ENCODE peak calls at places on chromosome 6, in seven cellular contexts. U, I, F, G, S, J and H are unnamed samples. For H3K4me1, the result is how much of the 10 kb centered on the place peaks cover.

GRCh38 chr6:103344554-103345163 is 1515.1 kb downstream of the HACE1 start:
- DNase-seq in J (peak), U (no peak), S (no peak), G (no peak), I (no peak), F (no peak), H (no peak)

GRCh38 chr6:47034919-47035318 is 7.2 kb downstream of the ADGRF1 start:
- DNase-seq in U (peak), G (no peak), S (no peak), I (peak), F (no peak), J (no peak), H (peak)

GRCh38 chr6:36177166-36177565 is 19.4 kb upstream of the BRPF3 start:
- DNase-seq in G (no peak), I (no peak), S (no peak), F (no peak), U (no peak), J (no peak), H (no peak)

GRCh38 chr6:70686548-70687133 is 19.0 kb downstream of the SMAP1 start:
- DNase-seq in F (no peak), G (no peak), U (peak), I (peak), S (no peak), J (peak), H (no peak)

GRCh38 chr6:112680076-112680475 is 332.9 kb downstream of the RFPL4B start:
- DNase-seq in I (no peak), U (no peak), F (no peak), S (no peak), G (no peak), J (no peak), H (no peak)

GRCh38 chr6:43078651-43079050 is 2.5 kb downstream of the PTK7 start:
- DNase-seq in U (no peak), I (no peak), J (no peak), F (no peak), S (no peak), G (no peak), H (no peak)

GRCh38 chr6:66189915-66190314 is 482.9 kb upstream of the EYS start:
- DNase-seq in U (no peak), F (no peak), J (peak), G (no peak), S (no peak), I (no peak), H (no peak)

GRCh38 chr6:113859349-113860164 is 2.4 kb downstream of the MARCKS start:
- DNase-seq in J (no peak), G (peak), F (no peak), S (no peak), U (no peak), I (peak), H (no peak)

GRCh38 chr6:35973670-35974222 is 50.7 kb downstream of the SLC26A8 start:
- DNase-seq in G (no peak), S (no peak), I (no peak), F (no peak), U (peak), J (peak), H (no peak)

GRCh38 chr6:74368746-74369145 is 672.7 kb downstream of the CD109 start:
- DNase-seq in U (no peak), J (no peak), S (no peak), I (no peak), F (no peak), G (no peak), H (no peak)

GRCh38 chr6:86030875-86031274 is 388.2 kb upstream of the SYNCRIP start:
- DNase-seq in I (no peak), U (no peak), J (peak), G (no peak), F (no peak), S (no peak), H (no peak)

GRCh38 chr6:143264996-143265734 is 185.3 kb downstream of the ADAT2 start:
- DNase-seq in U (no peak), I (no peak), F (no peak), G (no peak), J (no peak), S (no peak), H (no peak)

GRCh38 chr6:43768983-43769525 is 957 bp upstream of the VEGFA start:
- DNase-seq in S (no peak), G (peak), U (no peak), I (peak), J (no peak), F (no peak), H (no peak)

GRCh38 chr6:1611322-1611571 is 1.5 kb downstream of the FOXC1 start:
- DNase-seq in I (peak), G (no peak), U (no peak), S (no peak), J (no peak), F (no peak), H (no peak)

GRCh38 chr6:37314803-37315515 is 38.8 kb upstream of the RNF8 start:
- DNase-seq in F (no peak), U (no peak), G (peak), S (peak), I (peak), J (peak), H (peak)

GRCh38 chr6:108555399-108556052 is 5.2 kb upstream of the FOXO3 start:
- DNase-seq in S (no peak), U (no peak), J (no peak), G (peak), I (no peak), F (no peak), H (no peak)

GRCh38 chr6:34888874-34889555 is at the start of gene ANKS1A:
- DNase-seq in I (peak), F (peak), G (peak), J (peak), S (peak), U (peak), H (peak)
- H3K4me1 ChIP-seq in I (under half), F (under half), G (under half), J (half or more), S (under half), U (under half), H (under half)

DNA sequence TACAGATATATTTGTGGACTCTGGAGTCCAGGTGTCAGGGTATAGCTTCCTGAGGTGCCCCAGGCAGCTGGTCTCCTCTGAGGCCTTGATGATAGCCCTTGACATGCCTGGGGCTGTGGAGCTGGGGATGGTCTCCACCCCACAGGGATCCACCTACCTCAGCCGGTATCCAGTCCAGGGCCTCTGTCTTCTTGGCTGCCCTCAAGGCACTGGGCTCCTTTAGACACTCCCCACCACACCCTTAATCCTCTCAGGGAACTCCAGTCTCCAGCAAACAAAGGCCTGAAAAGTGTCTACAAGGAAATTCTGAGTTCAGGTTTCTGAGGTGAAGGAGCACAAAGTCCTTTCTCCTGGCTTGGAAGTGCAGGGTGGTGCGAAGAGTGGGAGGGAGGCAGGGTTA is 44.7 kb upstream of the DDR1 start:
- DNase-seq in U (peak), S (no peak), I (no peak), G (no peak), F (no peak), J (no peak), H (no peak)
- H3K4me1 ChIP-seq in U (under half), S (under half), I (under half), G (under half), F (under half), J (under half), H (under half)

GRCh38 chr6:56865081-56865875 is 89.6 kb upstream of the BEND6 start:
- DNase-seq in J (no peak), U (no peak), S (no peak), F (no peak), G (no peak), I (no peak), H (no peak)

GRCh38 chr6:56864171-56864616 is 90.7 kb upstream of the BEND6 start:
- DNase-seq in S (no peak), G (no peak), U (peak), I (no peak), J (no peak), F (no peak), H (no peak)

GRCh38 chr6:56860466-56860865 is 94.4 kb upstream of the BEND6 start:
- DNase-seq in F (no peak), S (no peak), I (no peak), J (no peak), U (peak), G (no peak), H (peak)

GRCh38 chr6:56862415-56863175 is 92.3 kb upstream of the BEND6 start:
- DNase-seq in J (no peak), U (no peak), S (no peak), F (no peak), G (no peak), I (no peak), H (no peak)

DNA sequence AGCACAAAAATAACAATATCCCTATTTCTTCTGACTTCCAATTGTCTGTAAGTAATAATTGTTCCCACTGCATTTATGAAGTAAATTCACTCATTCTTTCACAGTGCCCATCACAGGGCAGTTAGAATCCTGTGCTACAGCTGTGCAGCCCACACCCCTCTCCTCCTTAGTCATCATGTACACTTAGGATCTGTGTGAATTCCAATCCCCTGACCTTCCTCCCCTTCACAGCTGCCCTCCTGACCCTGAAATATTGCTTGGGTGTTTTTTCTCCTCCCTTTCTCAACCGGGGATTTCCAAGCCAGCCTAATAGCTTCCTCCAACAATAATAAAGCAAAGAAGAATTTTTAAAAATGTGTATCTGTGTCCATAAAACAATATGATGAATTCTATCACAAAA is 91.5 kb upstream of the BEND6 start:
- DNase-seq in J (peak), U (peak), S (no peak), G (no peak), I (no peak), F (no peak), H (no peak)
- H3K4me1 ChIP-seq in J (under half), U (half or more), S (under half), G (under half), I (under half), F (under half), H (half or more)

GRCh38 chr6:40804905-40805304 is 217.7 kb upstream of the LRFN2 start:
- DNase-seq in F (no peak), J (no peak), S (no peak), I (peak), G (no peak), U (no peak), H (no peak)
- H3K4me1 ChIP-seq in F (under half), J (under half), S (under half), I (under half), G (under half), U (under half), H (under half)

DNA sequence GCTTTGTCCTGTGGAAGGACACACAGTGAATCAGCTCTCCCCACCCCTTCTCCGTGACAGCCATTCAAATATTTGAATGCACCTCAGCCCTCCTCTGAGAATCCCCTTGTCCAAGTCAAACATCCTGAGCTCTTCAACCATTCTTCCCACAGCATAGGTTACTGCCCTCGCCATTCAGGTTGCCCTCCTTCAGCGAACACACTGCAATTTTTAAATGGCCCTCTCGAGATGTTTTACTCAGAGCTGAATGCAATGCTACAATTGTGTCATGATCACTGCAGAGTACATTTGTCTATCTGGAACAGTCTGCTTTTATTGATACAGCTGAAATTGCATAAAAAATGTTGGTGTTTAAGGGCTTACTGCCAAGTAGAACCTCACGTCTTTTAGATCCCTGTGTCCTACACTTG is 48.9 kb downstream of the SLC2A12 start:
- DNase-seq in G (no peak), I (peak), S (no peak), U (no peak), J (no peak), F (no peak), H (no peak)
- H3K4me1 ChIP-seq in G (under half), I (under half), S (under half), U (under half), J (under half), F (under half), H (under half)

GRCh38 chr6:158860279-158860865 is 41.2 kb upstream of the EZR start:
- DNase-seq in G (no peak), F (no peak), I (no peak), S (no peak), J (no peak), U (no peak), H (no peak)

GRCh38 chr6:158861686-158862381 is 42.7 kb upstream of the EZR start:
- DNase-seq in S (no peak), G (no peak), J (no peak), I (no peak), U (peak), F (no peak), H (no peak)

GRCh38 chr6:158865769-158866168 is 46.6 kb upstream of the EZR start:
- DNase-seq in I (no peak), J (no peak), U (no peak), G (no peak), F (no peak), S (no peak), H (no peak)

GRCh38 chr6:158867381-158868121 is 48.4 kb upstream of the EZR start:
- DNase-seq in S (no peak), F (no peak), U (peak), I (no peak), G (no peak), J (no peak), H (peak)

GRCh38 chr6:158863646-158864045 is 44.5 kb upstream of the EZR start:
- DNase-seq in F (no peak), J (no peak), I (no peak), S (no peak), G (no peak), U (peak), H (no peak)
- H3K4me1 ChIP-seq in F (under half), J (under half), I (under half), S (under half), G (under half), U (half or more), H (half or more)

GRCh38 chr6:168354338-168354737 is 34.8 kb upstream of the DACT2 start:
- DNase-seq in U (no peak), I (no peak), S (no peak), G (no peak), J (no peak), F (no peak), H (no peak)
- H3K4me1 ChIP-seq in U (under half), I (under half), S (under half), G (under half), J (under half), F (under half), H (under half)

GRCh38 chr6:150301871-150302800 is 66.7 kb upstream of the IYD start:
- DNase-seq in F (no peak), I (no peak), J (peak), U (peak), S (no peak), G (no peak), H (peak)
- H3K4me1 ChIP-seq in F (under half), I (under half), J (under half), U (under half), S (under half), G (under half), H (under half)

GRCh38 chr6:156699017-156699421 is 78.2 kb upstream of the ARID1B start:
- DNase-seq in U (peak), F (no peak), I (no peak), S (no peak), G (no peak), J (no peak), H (no peak)
- H3K4me1 ChIP-seq in U (under half), F (under half), I (under half), S (under half), G (under half), J (under half), H (under half)